ENCODE peak calls at places on chromosomes 2 and 18, in nine cellular contexts. U, Y, S, J, M, W, T, C and O are unnamed samples.

GRCh38 chr2:225276207-225276606 is 123.3 kb upstream of the NYAP2 start:
- DNase-seq in U (no peak), Y (no peak), S (no peak), J (no peak), M (no peak), W (no peak), T (no peak), C (no peak), O (no peak)

GRCh38 chr2:16973586-16974274 is 308.1 kb upstream of the CYRIA start:
- DNase-seq in U (no peak), Y (no peak), S (peak; percentile 8), J (peak; percentile 75), M (no peak), W (no peak), T (no peak), C (no peak), O (no peak)

GRCh38 chr2:221402072-221402471 is 170.0 kb downstream of the EPHA4 start:
- DNase-seq in U (no peak), Y (no peak), S (peak; percentile 53), J (no peak), M (no peak), W (no peak), T (no peak), C (no peak), O (no peak)

GRCh38 chr18:76764296-76764901 is 58.0 kb upstream of the ZNF236 start:
- DNase-seq in U (no peak), Y (no peak), S (no peak), J (no peak), M (no peak), W (no peak), T (no peak), C (no peak), O (no peak)

GRCh38 chr2:98478861-98479770 is 34.5 kb downstream of the INPP4A start:
- DNase-seq in U (peak; percentile 44), Y (no peak), S (no peak), J (no peak), M (no peak), W (no peak), T (no peak), C (no peak), O (no peak)

GRCh38 chr2:120994301-120994700 is 258.6 kb downstream of the GLI2 start:
- DNase-seq in U (no peak), Y (no peak), S (no peak), J (no peak), M (no peak), W (peak; percentile 39), T (no peak), C (no peak), O (no peak)

GRCh38 chr2:126220336-126220735 is 435.6 kb upstream of the GYPC start:
- DNase-seq in U (no peak), Y (no peak), S (peak; percentile 95), J (peak; percentile 92), M (no peak), W (no peak), T (peak; percentile 12), C (no peak), O (no peak)

GRCh38 chr2:134623796-134624195 is 95.0 kb downstream of the TMEM163 start:
- DNase-seq in U (no peak), Y (no peak), S (no peak), J (no peak), M (no peak), W (no peak), T (no peak), C (no peak), O (no peak)

GRCh38 chr18:23725351-23725750 is 36.1 kb downstream of the LAMA3 start:
- DNase-seq in U (no peak), Y (peak; percentile 48), S (no peak), J (no peak), M (no peak), W (no peak), T (no peak), C (no peak), O (no peak)

DNA sequence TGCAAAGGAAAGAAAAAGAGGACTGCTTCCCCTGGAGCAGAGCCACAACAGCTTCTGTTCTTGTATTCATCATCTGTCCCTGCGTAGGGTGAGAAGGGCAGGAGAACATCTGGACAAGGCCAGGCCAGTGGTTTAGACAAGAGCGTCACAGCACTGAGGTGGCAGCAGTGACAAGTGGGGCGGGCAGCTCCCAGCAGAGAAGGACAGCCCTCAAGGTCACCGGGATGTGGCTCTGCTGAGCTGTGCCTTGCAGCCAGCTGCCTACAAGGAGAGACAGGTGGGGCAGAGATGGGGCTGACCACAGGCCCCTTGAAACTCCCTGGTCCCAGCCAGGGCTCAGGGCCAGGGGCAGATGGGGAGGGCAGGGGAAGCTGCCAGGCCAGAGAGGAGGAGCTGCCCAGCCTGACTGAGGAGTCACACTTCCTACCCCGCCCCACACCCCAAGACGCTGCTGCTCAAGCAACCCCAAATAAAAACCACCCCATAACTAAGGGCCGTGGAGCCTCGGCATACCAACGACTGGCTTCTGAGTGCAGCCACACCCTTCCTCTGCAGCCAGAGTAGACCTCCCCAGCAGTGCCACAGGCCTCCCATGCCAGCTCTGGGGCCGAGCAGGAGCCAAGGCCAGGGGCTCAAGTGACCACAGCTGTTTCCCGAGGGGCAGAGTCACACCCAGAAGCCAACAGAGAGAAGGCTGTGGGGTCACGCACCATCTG is 5.4 kb downstream of the RAB11FIP5 start:
- DNase-seq in U (no peak), Y (peak; percentile 56), S (no peak), J (peak; percentile 60), M (no peak), W (no peak), T (no peak), C (no peak), O (no peak)
- H3K4me1 ChIP-seq in U (peaks cover 4% of the 10 kb centered on the region), Y (peaks cover 49% of the 10 kb centered on the region), S (peaks cover 45% of the 10 kb centered on the region), J (peaks cover 34% of the 10 kb centered on the region), M (peaks cover 16% of the 10 kb centered on the region), W (peaks cover 16% of the 10 kb centered on the region), T (peaks cover 14% of the 10 kb centered on the region), C (peaks cover 24% of the 10 kb centered on the region), O (peaks cover 8% of the 10 kb centered on the region)

GRCh38 chr2:196987654-196988364 is 61.3 kb upstream of the PGAP1 start:
- DNase-seq in U (no peak), Y (no peak), S (peak; percentile 98), J (peak; percentile 98), M (no peak), W (no peak), T (peak; percentile 85), C (peak; percentile 28), O (no peak)
- H3K27ac ChIP-seq in U (no peak overlapping the region), Y (peak overlapping the region; percentile 18), S (peak overlapping the region; percentile 86), J (peak overlapping the region; percentile 68), M (peak overlapping the region; percentile 48), W (no peak overlapping the region), T (peak overlapping the region; percentile 72), C (no peak overlapping the region), O (no peak overlapping the region)

GRCh38 chr2:10810175-10811161 is 2.1 kb downstream of the PDIA6 start:
- DNase-seq in U (no peak), Y (no peak), S (peak; percentile 59), J (peak; percentile 42), M (no peak), W (no peak), T (no peak), C (no peak), O (no peak)
- H3K4me3 ChIP-seq in U (peak overlapping the region; percentile 73), Y (peak overlapping the region; percentile 58), S (no peak overlapping the region), J (peak overlapping the region; percentile 68), M (no peak overlapping the region), W (peak overlapping the region; percentile 82), T (peak overlapping the region; percentile 85), C (peak overlapping the region; percentile 73), O (no peak overlapping the region)

GRCh38 chr2:26651458-26652155 is 10.4 kb upstream of the CIB4 start:
- DNase-seq in U (no peak), Y (no peak), S (no peak), J (no peak), M (no peak), W (no peak), T (no peak), C (no peak), O (no peak)

GRCh38 chr2:26654061-26654340 is 12.8 kb upstream of the CIB4 start:
- DNase-seq in U (no peak), Y (no peak), S (no peak), J (no peak), M (no peak), W (no peak), T (no peak), C (no peak), O (no peak)

GRCh38 chr2:26652361-26653041 is 11.3 kb upstream of the CIB4 start:
- DNase-seq in U (no peak), Y (no peak), S (peak; percentile 95), J (peak; percentile 84), M (peak; percentile 66), W (no peak), T (no peak), C (no peak), O (no peak)

GRCh38 chr2:26655611-26656195 is 14.5 kb upstream of the CIB4 start:
- DNase-seq in U (no peak), Y (no peak), S (no peak), J (no peak), M (no peak), W (no peak), T (no peak), C (peak; percentile 44), O (peak; percentile 35)

GRCh38 chr2:26653207-26654060 is 12.3 kb upstream of the CIB4 start:
- DNase-seq in U (no peak), Y (no peak), S (no peak), J (no peak), M (no peak), W (no peak), T (no peak), C (no peak), O (no peak)
- H3K4me1 ChIP-seq in U (no peaks in the 10 kb centered on the region), Y (no peaks in the 10 kb centered on the region), S (no peaks in the 10 kb centered on the region), J (no peaks in the 10 kb centered on the region), M (peaks cover 9% of the 10 kb centered on the region), W (peaks cover 9% of the 10 kb centered on the region), T (no peaks in the 10 kb centered on the region), C (peaks cover 5% of the 10 kb centered on the region), O (peaks cover 4% of the 10 kb centered on the region)

GRCh38 chr2:122328811-122329210 is 573.4 kb downstream of the TSN start:
- DNase-seq in U (no peak), Y (no peak), S (no peak), J (no peak), M (no peak), W (no peak), T (no peak), C (no peak), O (no peak)
- H3K27ac ChIP-seq in U (no peak overlapping the region), Y (no peak overlapping the region), S (no peak overlapping the region), J (no peak overlapping the region), M (no peak overlapping the region), W (no peak overlapping the region), T (no peak overlapping the region), C (no peak overlapping the region), O (no peak overlapping the region)

DNA sequence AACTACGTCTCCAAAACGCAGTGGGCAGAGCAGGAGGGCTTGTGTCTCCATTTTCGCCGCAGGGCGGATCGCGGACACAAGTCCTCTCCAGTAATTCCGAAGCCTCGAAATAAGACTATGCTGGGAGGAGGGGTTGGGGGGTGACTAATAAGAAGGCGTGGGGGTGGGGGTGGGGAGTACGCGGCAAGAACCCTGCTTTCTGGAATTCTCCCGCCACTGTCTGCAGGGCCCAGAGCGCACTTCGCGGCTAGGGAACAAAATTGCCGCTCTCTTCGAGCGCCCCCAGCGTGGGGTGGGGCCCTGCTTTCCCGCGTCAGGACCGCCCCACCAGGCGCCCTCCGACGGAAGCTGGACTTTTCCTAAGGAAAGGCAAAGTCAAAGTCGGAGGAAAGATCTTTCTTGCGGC is 12.0 kb downstream of the NR4A2 start:
- DNase-seq in U (no peak), Y (peak; percentile 78), S (no peak), J (peak; percentile 53), M (peak; percentile 48), W (peak; percentile 78), T (peak; percentile 21), C (peak; percentile 75), O (no peak)
- H3K4me3 ChIP-seq in U (no peak overlapping the region), Y (peak overlapping the region; percentile 66), S (peak overlapping the region; percentile 47), J (peak overlapping the region; percentile 56), M (peak overlapping the region; percentile 22), W (peak overlapping the region; percentile 34), T (peak overlapping the region; percentile 39), C (peak overlapping the region; percentile 48), O (peak overlapping the region; percentile 29)